ENCODE peak calls at places on chromosomes 16 and 17, in four cellular contexts. One of them, this sample, is unnamed.

GRCh38 chr17:76585048-76585648 is 512 bp downstream of the ST6GALNAC2 start:
- DNase-seq in HepG2: no peak
- DNase-seq in K562: peak
- DNase-seq in HCT116: no peak
- DNase-seq in this sample: no peak

GRCh38 chr17:66959641-66960375 is 4.7 kb upstream of the CACNG4 start:
- DNase-seq in K562: no peak
- DNase-seq in HepG2: no peak
- DNase-seq in HCT116: no peak
- DNase-seq in this sample: no peak

GRCh38 chr16:74766729-74767128 is 7.9 kb downstream of the FA2H start:
- DNase-seq in HepG2: no peak
- DNase-seq in HCT116: no peak
- DNase-seq in K562: peak
- DNase-seq in this sample: no peak

GRCh38 chr17:82399030-82399429 is 19.1 kb upstream of the HEXD start:
- DNase-seq in K562: no peak
- DNase-seq in HepG2: no peak
- DNase-seq in HCT116: no peak
- DNase-seq in this sample: no peak

GRCh38 chr17:8326591-8327583 is 12.8 kb upstream of the ODF4 start:
- DNase-seq in HCT116: no peak
- DNase-seq in K562: no peak
- DNase-seq in HepG2: no peak
- DNase-seq in this sample: no peak

GRCh38 chr16:80376941-80377340 is 163.9 kb upstream of the DYNLRB2 start:
- DNase-seq in K562: no peak
- DNase-seq in HCT116: no peak
- DNase-seq in HepG2: no peak
- DNase-seq in this sample: no peak

GRCh38 chr17:50602514-50603235 is 32.0 kb upstream of the ABCC3 start:
- DNase-seq in K562: no peak
- DNase-seq in HCT116: no peak
- DNase-seq in HepG2: no peak
- DNase-seq in this sample: no peak

GRCh38 chr16:56673916-56674315 is 4.3 kb downstream of the MT1H start:
- DNase-seq in HepG2: peak
- DNase-seq in HCT116: no peak
- DNase-seq in K562: no peak
- DNase-seq in this sample: no peak

GRCh38 chr17:72719582-72720493 is 372.6 kb downstream of the SLC39A11 start:
- DNase-seq in K562: no peak
- DNase-seq in HepG2: no peak
- DNase-seq in HCT116: no peak
- DNase-seq in this sample: no peak

GRCh38 chr17:27895940-27896535 is 2.9 kb upstream of the LYRM9 start:
- DNase-seq in HCT116: no peak
- DNase-seq in HepG2: no peak
- DNase-seq in K562: no peak
- DNase-seq in this sample: no peak

GRCh38 chr16:74372953-74373846 is 2.9 kb upstream of the NPIPB15 start:
- DNase-seq in HepG2: no peak
- DNase-seq in K562: peak
- DNase-seq in HCT116: no peak
- DNase-seq in this sample: no peak

GRCh38 chr16:56355786-56356275 is 69.5 kb downstream of the AMFR start:
- DNase-seq in K562: peak
- DNase-seq in HCT116: no peak
- DNase-seq in HepG2: no peak
- DNase-seq in this sample: no peak

GRCh38 chr16:52069866-52070265 is 477.1 kb downstream of the TOX3 start:
- DNase-seq in K562: no peak
- DNase-seq in HCT116: no peak
- DNase-seq in HepG2: peak
- DNase-seq in this sample: no peak

GRCh38 chr17:78862073-78863023 is 21.7 kb upstream of the USP36 start:
- DNase-seq in HCT116: peak
- DNase-seq in HepG2: peak
- DNase-seq in K562: peak
- DNase-seq in this sample: peak

GRCh38 chr16:10736926-10737625 is 6.6 kb upstream of the NUBP1 start:
- DNase-seq in HepG2: peak
- DNase-seq in HCT116: peak
- DNase-seq in K562: peak
- DNase-seq in this sample: peak

GRCh38 chr17:66661411-66661843 is 173.5 kb upstream of the CACNG5 start:
- DNase-seq in HepG2: no peak
- DNase-seq in K562: peak
- DNase-seq in HCT116: peak
- DNase-seq in this sample: peak

GRCh38 chr16:50369133-50369804 is 481 bp upstream of the BRD7 start:
- DNase-seq in HCT116: no peak
- DNase-seq in K562: peak
- DNase-seq in HepG2: no peak
- DNase-seq in this sample: no peak

GRCh38 chr16:50204426-50205108 is 51.5 kb downstream of the TENT4B start:
- DNase-seq in K562: no peak
- DNase-seq in HCT116: no peak
- DNase-seq in HepG2: no peak
- DNase-seq in this sample: no peak

GRCh38 chr17:80959330-80960036 is 32.2 kb upstream of the CHMP6 start:
- DNase-seq in HCT116: no peak
- DNase-seq in HepG2: no peak
- DNase-seq in K562: no peak
- DNase-seq in this sample: no peak

GRCh38 chr17:1002771-1003555 is 6.0 kb downstream of the TIMM22 start:
- DNase-seq in HCT116: no peak
- DNase-seq in K562: no peak
- DNase-seq in HepG2: no peak
- DNase-seq in this sample: no peak

GRCh38 chr16:54059319-54059718 is 227.3 kb downstream of the IRX3 start:
- DNase-seq in HepG2: no peak
- DNase-seq in K562: no peak
- DNase-seq in HCT116: no peak
- DNase-seq in this sample: no peak

GRCh38 chr16:31473300-31474052 is 1.5 kb downstream of the TGFB1I1 start:
- DNase-seq in HepG2: no peak
- DNase-seq in HCT116: no peak
- DNase-seq in K562: no peak
- DNase-seq in this sample: no peak

GRCh38 chr16:74320707-74321106 is 24.1 kb downstream of the PSMD7 start:
- DNase-seq in HCT116: no peak
- DNase-seq in K562: no peak
- DNase-seq in HepG2: no peak
- DNase-seq in this sample: no peak

GRCh38 chr17:143785-144281 is 6.5 kb downstream of the SCGB1C2 start:
- DNase-seq in HepG2: peak
- DNase-seq in HCT116: peak
- DNase-seq in K562: peak
- DNase-seq in this sample: peak

GRCh38 chr17:79739148-79740062 is 8.7 kb downstream of the ENPP7 start:
- DNase-seq in K562: peak
- DNase-seq in HCT116: no peak
- DNase-seq in HepG2: peak
- DNase-seq in this sample: no peak

GRCh38 chr16:30600215-30600614 is 10.0 kb downstream of the ZNF689 start:
- DNase-seq in HepG2: no peak
- DNase-seq in K562: no peak
- DNase-seq in HCT116: no peak
- DNase-seq in this sample: no peak

GRCh38 chr16:15779664-15780351 is 77.0 kb downstream of the MYH11 start:
- DNase-seq in K562: no peak
- DNase-seq in HCT116: no peak
- DNase-seq in HepG2: no peak
- DNase-seq in this sample: no peak

GRCh38 chr17:48915459-48916282 is 7.5 kb downstream of the UBE2Z start:
- DNase-seq in K562: no peak
- DNase-seq in HepG2: no peak
- DNase-seq in HCT116: no peak
- DNase-seq in this sample: no peak

GRCh38 chr17:71914042-71914441 is 206.8 kb upstream of the SOX9 start:
- DNase-seq in K562: no peak
- DNase-seq in HCT116: no peak
- DNase-seq in HepG2: no peak
- DNase-seq in this sample: no peak

GRCh38 chr17:1030684-1031557 is 34.0 kb downstream of the TIMM22 start:
- DNase-seq in HepG2: no peak
- DNase-seq in HCT116: no peak
- DNase-seq in K562: no peak
- DNase-seq in this sample: no peak

DNA sequence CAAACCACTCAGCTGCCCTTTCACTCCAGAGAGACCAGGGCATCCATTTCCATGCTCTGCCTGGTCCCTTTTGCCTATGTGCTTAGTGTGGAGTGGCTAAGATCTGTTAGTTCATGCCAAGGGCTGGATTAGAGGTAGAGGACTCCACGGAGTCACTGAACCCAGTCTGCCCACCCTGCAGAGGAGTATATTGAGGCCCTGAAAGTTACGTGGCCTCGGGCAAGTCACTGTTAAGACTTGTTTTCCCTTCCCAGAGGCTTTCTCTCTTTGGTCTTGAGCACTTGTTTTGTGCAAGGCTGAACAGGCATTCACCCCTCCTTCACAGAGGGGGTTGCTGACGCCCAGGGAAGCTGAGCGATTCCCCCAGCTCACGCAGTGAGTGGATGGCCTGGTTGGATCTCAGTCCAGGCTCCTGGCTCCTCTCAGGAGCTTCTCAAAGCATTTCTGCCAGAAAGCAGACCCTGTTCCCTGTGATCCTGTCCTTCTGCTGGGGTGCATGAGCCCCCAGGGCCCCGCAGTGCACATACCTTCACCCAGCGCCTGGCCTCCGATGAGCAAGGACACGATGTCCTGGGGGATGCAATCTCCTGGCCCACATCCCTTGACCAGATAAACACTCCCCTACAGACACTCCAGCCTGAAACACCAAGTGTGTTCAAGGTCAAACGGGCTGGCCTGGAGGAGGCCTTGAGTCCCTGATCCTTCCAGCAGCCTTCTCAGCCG is 153.4 kb upstream of the GSE1 start:
- DNase-seq in K562: no peak
- DNase-seq in HepG2: no peak
- DNase-seq in HCT116: no peak
- DNase-seq in this sample: no peak
- H3K27ac ChIP-seq in K562: peak
- H3K27ac ChIP-seq in HepG2: no peak
- H3K27ac ChIP-seq in HCT116: no peak
- H3K27ac ChIP-seq in this sample: peak

GRCh38 chr16:66612422-66612821 is 7.9 kb downstream of the CMTM3 start:
- DNase-seq in K562: no peak
- DNase-seq in HepG2: no peak
- DNase-seq in HCT116: no peak
- DNase-seq in this sample: no peak
- TF ChIP-seq SIN3A in K562: no peak
- TF ChIP-seq SIN3A in HepG2: no peak
- TF ChIP-seq SIN3A in HCT116: no peak
- TF ChIP-seq SIN3A in this sample: no peak

GRCh38 chr16:2523801-2524231 is 3.6 kb downstream of the AMDHD2 start:
- DNase-seq in K562: no peak
- DNase-seq in HepG2: no peak
- DNase-seq in HCT116: no peak
- DNase-seq in this sample: no peak

GRCh38 chr16:2518823-2519710 is 1.1 kb upstream of the AMDHD2 start:
- DNase-seq in K562: no peak
- DNase-seq in HCT116: no peak
- DNase-seq in HepG2: no peak
- DNase-seq in this sample: no peak

GRCh38 chr16:2520097-2520783 is at the start of gene AMDHD2:
- DNase-seq in HepG2: peak
- DNase-seq in HCT116: peak
- DNase-seq in K562: peak
- DNase-seq in this sample: no peak

GRCh38 chr16:2519711-2520080 is 475 bp upstream of the AMDHD2 start:
- DNase-seq in HepG2: no peak
- DNase-seq in K562: no peak
- DNase-seq in HCT116: no peak
- DNase-seq in this sample: no peak

GRCh38 chr16:2520784-2521577 is 810 bp downstream of the AMDHD2 start:
- DNase-seq in K562: peak
- DNase-seq in HepG2: peak
- DNase-seq in HCT116: no peak
- DNase-seq in this sample: no peak
- TF ChIP-seq TCF7L2 in K562: no peak
- TF ChIP-seq TCF7L2 in HepG2: no peak
- TF ChIP-seq TCF7L2 in HCT116: no peak
- TF ChIP-seq TCF7L2 in this sample: no peak

DNA sequence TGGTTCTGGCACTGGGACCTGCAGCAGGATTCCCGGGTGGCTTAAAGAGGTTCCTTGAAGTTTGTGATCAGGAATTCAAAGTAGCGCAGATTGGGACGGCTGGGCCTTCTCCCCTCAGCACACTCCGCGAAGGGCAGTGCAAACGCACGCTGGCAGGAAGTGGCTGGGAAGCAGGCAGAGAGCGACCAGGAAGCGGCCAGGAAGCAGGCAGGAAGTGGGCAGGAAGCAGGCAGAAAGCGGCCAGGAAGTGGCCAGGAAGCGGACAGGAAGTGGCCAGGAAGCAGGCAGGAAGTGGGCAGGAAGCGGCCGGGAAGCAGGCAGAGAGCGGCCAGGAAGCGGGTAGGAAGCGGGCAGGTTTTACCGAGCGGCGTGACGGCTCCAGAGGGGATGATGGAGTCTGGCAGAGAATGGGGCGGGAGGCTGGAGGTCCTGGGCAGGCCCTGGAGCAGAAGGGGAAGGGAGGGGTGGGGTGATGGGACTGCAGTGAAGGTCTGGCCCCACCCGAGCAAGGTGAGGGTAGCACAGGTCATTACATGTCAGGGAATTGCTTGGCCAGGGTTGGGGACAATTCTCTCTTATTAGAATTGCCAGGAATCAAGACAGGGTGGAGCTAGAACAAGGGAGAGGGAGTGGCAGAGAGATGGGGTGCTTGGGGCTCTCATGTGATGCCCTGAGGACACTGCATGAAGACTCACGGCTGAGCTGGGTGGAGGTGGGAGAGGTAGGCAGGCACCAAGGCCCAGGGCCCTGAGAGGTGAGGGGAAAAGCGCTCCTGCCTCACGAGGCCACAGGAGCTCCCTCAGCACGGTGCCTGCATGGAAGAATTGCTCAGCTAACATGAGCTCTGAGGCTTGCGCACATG is 3.4 kb downstream of the DPEP1 start:
- DNase-seq in HepG2: no peak
- DNase-seq in K562: no peak
- DNase-seq in HCT116: no peak
- DNase-seq in this sample: no peak
- H3K27ac ChIP-seq in HepG2: no peak
- H3K27ac ChIP-seq in K562: no peak
- H3K27ac ChIP-seq in HCT116: peak
- H3K27ac ChIP-seq in this sample: no peak